ENCODE peak calls at places on chromosomes 5 and 9, in six cellular contexts. F, S, I, B, O and W are unnamed samples. For H3K4me1, the result is how much of the 10 kb centered on the place peaks cover.

GRCh38 chr5:87113848-87114247 is 153.8 kb upstream of the RASA1 start:
- DNase-seq in B (no peak), S (no peak), F (no peak), O (no peak), I (no peak), W (no peak)

GRCh38 chr9:95724253-95724991 is 151.1 kb upstream of the ERCC6L2 start:
- DNase-seq in B (no peak), O (no peak), F (no peak), I (no peak), S (no peak), W (no peak)

GRCh38 chr5:136749016-136749415 is 383.7 kb upstream of the TRPC7 start:
- DNase-seq in S (no peak), B (no peak), F (no peak), O (no peak), I (no peak), W (no peak)

GRCh38 chr9:123787411-123787810 is 142.5 kb downstream of the DENND1A start:
- DNase-seq in S (no peak), F (no peak), B (no peak), I (no peak), O (no peak), W (no peak)

GRCh38 chr5:89759824-89760223 is 649.7 kb downstream of the CETN3 start:
- DNase-seq in O (no peak), I (no peak), B (no peak), F (no peak), S (no peak), W (no peak)

GRCh38 chr9:135525241-135526088 is 4.2 kb downstream of the LCN1 start:
- DNase-seq in O (peak), B (no peak), S (no peak), F (no peak), I (no peak), W (no peak)

GRCh38 chr9:37747271-37747753 is 6.3 kb upstream of the TRMT10B start:
- DNase-seq in O (peak), B (peak), I (no peak), F (peak), S (no peak), W (peak)

GRCh38 chr5:20570486-20570885 is 582.5 kb upstream of the CDH18 start:
- DNase-seq in F (no peak), S (no peak), I (no peak), O (no peak), B (no peak), W (no peak)

GRCh38 chr5:150347003-150347402 is 10.5 kb upstream of the TCOF1 start:
- DNase-seq in O (no peak), F (no peak), S (no peak), I (no peak), B (no peak), W (no peak)

GRCh38 chr5:35081134-35081533 is 33.4 kb upstream of the AGXT2 start:
- DNase-seq in B (no peak), I (no peak), O (no peak), F (no peak), S (no peak), W (no peak)

GRCh38 chr9:126754436-126755324 is 50.2 kb upstream of the ZBTB43 start:
- DNase-seq in O (no peak), B (no peak), I (no peak), S (no peak), F (no peak), W (no peak)

GRCh38 chr9:93960221-93960970 is 5.2 kb upstream of the BARX1 start:
- DNase-seq in S (no peak), O (peak), B (peak), I (no peak), F (peak), W (peak)

GRCh38 chr9:87109182-87109581 is 161.9 kb upstream of the GAS1 start:
- DNase-seq in B (no peak), F (no peak), S (no peak), O (no peak), I (no peak), W (no peak)

GRCh38 chr9:134891713-134892112 is 11.1 kb downstream of the FCN2 start:
- DNase-seq in B (no peak), F (no peak), I (peak), S (no peak), O (peak), W (peak)

GRCh38 chr5:69493235-69493925 is 790 bp downstream of the OCLN start:
- DNase-seq in S (no peak), B (peak), O (peak), F (peak), I (peak), W (peak)

GRCh38 chr5:173323121-173323798 is 5.0 kb downstream of the STC2 start:
- DNase-seq in B (no peak), S (no peak), I (peak), O (no peak), F (no peak), W (no peak)

GRCh38 chr5:78547731-78548189 is 100.8 kb downstream of the LHFPL2 start:
- DNase-seq in B (no peak), O (no peak), F (no peak), S (no peak), I (no peak), W (peak)

GRCh38 chr9:93111001-93111370 is 15.0 kb downstream of the CARD19 start:
- DNase-seq in F (no peak), I (no peak), B (no peak), S (no peak), O (peak), W (peak)

GRCh38 chr5:125310749-125311148 is 564.3 kb upstream of the ZNF608 start:
- DNase-seq in F (no peak), S (peak), I (no peak), B (no peak), O (no peak), W (no peak)

GRCh38 chr5:113337515-113338140 is 97.2 kb downstream of the TSSK1B start:
- DNase-seq in S (no peak), O (no peak), B (no peak), F (no peak), I (no peak), W (no peak)

GRCh38 chr5:58200451-58200850 is 259.4 kb downstream of the PLK2 start:
- DNase-seq in B (no peak), I (no peak), O (no peak), S (no peak), F (no peak), W (no peak)

GRCh38 chr9:27337833-27338526 is 41.0 kb upstream of the EQTN start:
- DNase-seq in F (no peak), O (peak), I (no peak), S (no peak), B (no peak), W (no peak)

GRCh38 chr9:133226219-133227171 is 17.4 kb upstream of the OBP2B start:
- DNase-seq in S (no peak), F (no peak), O (no peak), I (peak), B (peak), W (no peak)

GRCh38 chr5:154473581-154474266 is 4.3 kb downstream of the HAND1 start:
- DNase-seq in O (no peak), I (no peak), B (no peak), S (no peak), F (peak), W (no peak)
- H3K4me3 ChIP-seq in O (no peak), I (no peak), B (peak), S (no peak), F (no peak), W (no peak)

GRCh38 chr5:133930824-133931111 is 37.7 kb downstream of the C5orf15 start:
- DNase-seq in B (no peak), I (no peak), S (no peak), O (no peak), F (no peak), W (no peak)

GRCh38 chr5:133930061-133930823 is 38.2 kb downstream of the C5orf15 start:
- DNase-seq in F (no peak), O (no peak), B (no peak), S (no peak), I (no peak), W (peak)

GRCh38 chr5:133926960-133927615 is 41.3 kb downstream of the C5orf15 start:
- DNase-seq in I (no peak), B (peak), O (no peak), S (no peak), F (no peak), W (no peak)

GRCh38 chr5:133927616-133928180 is 40.7 kb downstream of the C5orf15 start:
- DNase-seq in I (no peak), S (no peak), F (no peak), B (no peak), O (no peak), W (no peak)

GRCh38 chr5:133928690-133929393 is 39.6 kb downstream of the C5orf15 start:
- DNase-seq in I (no peak), F (no peak), O (no peak), S (no peak), B (no peak), W (no peak)
- H3K4me1 ChIP-seq in I (half or more), F (under half), O (under half), S (under half), B (under half), W (under half)

GRCh38 chr9:35685506-35685905 is 4.2 kb downstream of the TPM2 start:
- DNase-seq in I (no peak), S (no peak), B (no peak), F (no peak), O (no peak), W (peak)
- H3K27ac ChIP-seq in I (no peak), S (no peak), B (peak), F (no peak), O (no peak), W (no peak)

GRCh38 chr9:97160255-97160654 is 121.3 kb upstream of the CTSV start:
- DNase-seq in B (no peak), S (no peak), I (no peak), O (no peak), F (no peak), W (no peak)
- H3K4me3 ChIP-seq in B (no peak), S (no peak), I (no peak), O (no peak), F (no peak), W (no peak)

DNA sequence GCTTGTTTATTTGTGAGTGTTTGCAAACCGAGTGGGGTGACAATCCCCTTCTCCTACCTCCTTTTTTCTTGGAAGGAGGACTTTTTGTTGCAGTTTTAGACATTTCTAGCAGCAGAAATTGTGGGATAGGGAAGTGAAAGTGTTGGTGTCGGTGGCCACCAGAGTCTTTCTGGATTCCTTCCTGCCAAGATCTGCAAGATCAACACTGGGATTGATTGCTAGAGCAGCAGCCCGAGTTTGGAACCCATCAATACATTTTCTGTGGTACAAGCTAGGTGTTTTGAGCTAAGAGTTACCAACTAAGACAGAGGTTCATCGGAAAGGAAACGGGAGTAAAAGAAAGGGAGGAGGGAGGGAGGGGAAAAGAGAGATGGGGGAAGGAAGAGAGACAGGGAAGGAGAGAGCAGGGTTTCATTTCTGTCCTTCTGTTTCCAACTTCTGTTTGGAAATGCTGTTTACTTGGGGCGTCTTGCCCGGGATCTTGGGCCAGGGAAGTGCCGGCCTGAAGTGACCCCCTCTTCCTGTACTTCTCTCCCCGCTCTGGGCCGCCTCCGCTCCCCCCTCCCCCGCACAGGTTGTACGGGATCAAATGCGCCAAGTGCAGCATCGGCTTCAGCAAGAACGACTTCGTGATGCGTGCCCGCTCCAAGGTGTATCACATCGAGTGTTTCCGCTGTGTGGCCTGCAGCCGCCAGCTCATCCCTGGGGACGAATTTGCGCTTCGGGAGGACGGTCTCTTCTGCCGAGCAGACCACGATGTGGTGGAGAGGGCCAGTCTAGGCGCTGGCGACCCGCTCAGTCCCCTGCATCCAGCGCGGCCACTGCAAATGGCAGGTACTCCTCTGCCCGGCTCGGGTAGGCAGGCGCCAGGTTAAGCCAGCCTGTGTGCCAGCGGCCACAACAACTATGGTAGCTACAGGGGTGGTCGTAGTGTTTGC is 3.9 kb downstream of the ISL1 start:
- DNase-seq in S (no peak), I (no peak), B (peak), O (no peak), F (peak), W (no peak)
- H3K4me1 ChIP-seq in S (under half), I (under half), B (under half), O (under half), F (under half), W (under half)

GRCh38 chr5:96084874-96085545 is 123.4 kb upstream of the ELL2 start:
- DNase-seq in F (no peak), B (no peak), I (no peak), S (no peak), O (no peak), W (no peak)
- H3K27ac ChIP-seq in F (no peak), B (no peak), I (no peak), S (peak), O (no peak), W (no peak)